ENCODE peak calls at places on chromosomes 5 and 9, in nine cellular contexts. B, C, V, Z, R, M, L, J and A are unnamed samples.

GRCh38 chr5:380701-381309 is 59.3 kb downstream of the AHRR start:
- DNase-seq in M (no peak), Z (peak), B (no peak), J (peak), C (no peak), L (no peak), R (no peak), V (no peak), A (no peak)

GRCh38 chr9:137269231-137269772 is 8.2 kb upstream of the TOR4A start:
- DNase-seq in R (no peak), Z (no peak), V (peak), B (peak), M (no peak), C (peak), L (no peak), J (no peak), A (no peak)

GRCh38 chr5:108461628-108462367 is 79.9 kb upstream of the FBXL17 start:
- DNase-seq in R (no peak), J (no peak), C (peak), Z (peak), L (no peak), M (peak), B (no peak), V (no peak), A (no peak)

GRCh38 chr5:112735702-112736101 is 2.0 kb upstream of the APC start:
- DNase-seq in B (no peak), V (no peak), Z (peak), C (peak), L (no peak), R (no peak), J (no peak), M (no peak), A (no peak)

GRCh38 chr5:4647056-4647455 is 493.1 kb upstream of the ADAMTS16 start:
- DNase-seq in Z (no peak), J (no peak), M (no peak), R (no peak), V (no peak), L (no peak), B (no peak), C (no peak), A (no peak)

GRCh38 chr9:130120832-130121231 is 51.4 kb upstream of the NCS1 start:
- DNase-seq in Z (no peak), V (no peak), B (peak), L (no peak), R (no peak), M (no peak), C (no peak), J (no peak), A (no peak)

GRCh38 chr9:22088372-22089063 is 79.4 kb upstream of the CDKN2B start:
- DNase-seq in V (no peak), R (no peak), J (no peak), C (no peak), Z (no peak), L (no peak), M (no peak), B (no peak), A (no peak)

GRCh38 chr9:134065720-134066419 is 2.0 kb downstream of the BRD3 start:
- DNase-seq in R (peak), M (no peak), C (peak), V (no peak), J (peak), Z (peak), L (peak), B (peak), A (peak)

GRCh38 chr9:120299785-120300184 is 280.2 kb downstream of the CDK5RAP2 start:
- DNase-seq in C (no peak), Z (peak), L (no peak), V (no peak), J (no peak), R (peak), M (no peak), B (no peak), A (no peak)
- TF ChIP-seq CTCF in C (no peak), Z (peak), L (peak), V (no peak), J (no peak), R (peak), M (no peak), B (no peak), A (no peak)

GRCh38 chr5:50318220-50318619 is 122.9 kb downstream of the EMB start:
- DNase-seq in J (no peak), C (no peak), B (no peak), V (no peak), L (no peak), R (no peak), M (no peak), Z (no peak), A (no peak)

GRCh38 chr5:50325237-50325832 is 115.8 kb downstream of the EMB start:
- DNase-seq in V (no peak), C (peak), Z (peak), L (peak), J (no peak), B (no peak), M (peak), R (peak), A (peak)

DNA sequence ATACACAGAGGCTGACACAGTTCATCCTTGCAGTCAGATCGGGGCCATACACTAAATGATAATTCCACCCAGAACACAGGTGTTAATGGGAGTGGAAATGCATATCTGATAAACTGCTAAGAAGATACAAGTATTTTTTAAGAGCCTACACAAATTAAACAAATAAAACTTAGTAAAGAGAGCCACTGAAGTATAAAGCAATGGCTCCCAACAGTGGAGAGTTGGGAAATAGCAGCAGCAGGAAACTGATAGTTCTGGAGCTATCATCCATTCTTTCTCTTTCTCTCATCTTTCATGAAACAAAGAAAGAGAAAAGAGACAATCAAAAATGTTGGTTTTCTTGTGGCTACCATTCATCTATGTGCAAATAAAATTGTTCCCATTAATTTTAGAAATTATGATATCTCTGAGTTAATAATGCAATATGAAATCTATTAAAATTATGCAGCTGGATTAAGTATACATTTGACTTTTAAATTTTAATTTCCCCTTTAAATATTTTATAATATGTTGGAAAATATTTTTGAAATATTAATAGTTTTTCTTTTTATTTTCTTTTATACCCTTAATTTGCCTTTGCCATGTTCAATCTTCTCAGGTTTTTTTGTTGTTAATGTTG is 120.8 kb downstream of the EMB start:
- DNase-seq in B (no peak), R (no peak), M (no peak), C (no peak), V (no peak), Z (no peak), J (no peak), L (no peak), A (no peak)
- TF ChIP-seq CTCF in B (no peak), R (no peak), M (no peak), C (no peak), V (no peak), Z (peak), J (no peak), L (no peak), A (peak)

GRCh38 chr5:51960617-51961115 is 577.4 kb downstream of the ISL1 start:
- DNase-seq in R (no peak), M (no peak), L (no peak), Z (peak), J (no peak), C (peak), V (no peak), B (no peak), A (no peak)
- TF ChIP-seq CTCF in R (peak), M (peak), L (no peak), Z (peak), J (no peak), C (no peak), V (no peak), B (peak), A (no peak)

GRCh38 chr5:96651948-96652753 is 10.0 kb upstream of the CAST start:
- DNase-seq in Z (no peak), L (peak), C (no peak), V (no peak), B (no peak), J (no peak), M (no peak), R (no peak), A (peak)
- TF ChIP-seq CTCF in Z (peak), L (peak), C (peak), V (no peak), B (peak), J (no peak), M (peak), R (peak), A (peak)

GRCh38 chr5:40716000-40716399 is 36.3 kb downstream of the PTGER4 start:
- DNase-seq in B (no peak), J (no peak), C (peak), Z (peak), L (no peak), V (no peak), M (no peak), R (no peak), A (no peak)
- TF ChIP-seq CTCF in B (no peak), J (no peak), C (peak), Z (peak), L (no peak), V (no peak), M (peak), R (peak), A (peak)

GRCh38 chr5:141192110-141192725 is at the start of gene PCDHB10:
- DNase-seq in B (no peak), V (no peak), C (peak), Z (peak), R (peak), L (peak), M (no peak), J (no peak), A (peak)
- TF ChIP-seq CTCF in B (peak), V (no peak), C (peak), Z (peak), R (peak), L (peak), M (peak), J (no peak), A (no peak)

DNA sequence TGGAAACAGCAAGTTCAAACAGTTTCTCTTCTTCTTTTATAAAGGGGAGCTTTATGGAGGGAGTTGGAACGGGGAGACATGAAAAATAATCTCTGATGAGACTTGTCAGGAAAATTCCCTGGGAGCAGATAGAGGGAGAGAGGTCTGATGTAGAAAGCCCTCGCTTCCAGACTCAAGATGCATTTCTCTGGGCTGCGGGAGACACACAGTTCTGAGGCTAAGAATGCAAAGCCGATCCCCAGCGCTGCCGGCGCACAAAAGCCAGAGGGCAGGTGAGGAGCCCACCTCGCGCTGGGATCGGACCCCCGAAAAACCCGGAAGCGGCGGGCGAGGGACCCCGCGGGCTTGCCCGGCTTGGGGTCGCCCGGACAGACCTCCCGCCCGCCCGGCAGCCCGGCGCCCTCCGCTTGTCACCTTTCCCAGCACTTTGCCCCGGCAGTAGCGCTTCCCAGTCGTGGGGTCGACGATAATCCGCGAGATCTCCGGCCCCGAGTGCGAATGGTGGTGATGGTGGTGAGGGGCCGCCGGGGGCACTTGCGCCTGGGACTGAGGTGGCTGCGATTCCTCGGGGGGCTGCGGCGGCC is 518 bp downstream of the PLK2 start:
- DNase-seq in C (peak), V (peak), M (no peak), R (peak), J (peak), Z (no peak), L (no peak), B (peak), A (no peak)
- TF ChIP-seq CTCF in C (no peak), V (no peak), M (no peak), R (no peak), J (no peak), Z (no peak), L (no peak), B (no peak), A (no peak)

DNA sequence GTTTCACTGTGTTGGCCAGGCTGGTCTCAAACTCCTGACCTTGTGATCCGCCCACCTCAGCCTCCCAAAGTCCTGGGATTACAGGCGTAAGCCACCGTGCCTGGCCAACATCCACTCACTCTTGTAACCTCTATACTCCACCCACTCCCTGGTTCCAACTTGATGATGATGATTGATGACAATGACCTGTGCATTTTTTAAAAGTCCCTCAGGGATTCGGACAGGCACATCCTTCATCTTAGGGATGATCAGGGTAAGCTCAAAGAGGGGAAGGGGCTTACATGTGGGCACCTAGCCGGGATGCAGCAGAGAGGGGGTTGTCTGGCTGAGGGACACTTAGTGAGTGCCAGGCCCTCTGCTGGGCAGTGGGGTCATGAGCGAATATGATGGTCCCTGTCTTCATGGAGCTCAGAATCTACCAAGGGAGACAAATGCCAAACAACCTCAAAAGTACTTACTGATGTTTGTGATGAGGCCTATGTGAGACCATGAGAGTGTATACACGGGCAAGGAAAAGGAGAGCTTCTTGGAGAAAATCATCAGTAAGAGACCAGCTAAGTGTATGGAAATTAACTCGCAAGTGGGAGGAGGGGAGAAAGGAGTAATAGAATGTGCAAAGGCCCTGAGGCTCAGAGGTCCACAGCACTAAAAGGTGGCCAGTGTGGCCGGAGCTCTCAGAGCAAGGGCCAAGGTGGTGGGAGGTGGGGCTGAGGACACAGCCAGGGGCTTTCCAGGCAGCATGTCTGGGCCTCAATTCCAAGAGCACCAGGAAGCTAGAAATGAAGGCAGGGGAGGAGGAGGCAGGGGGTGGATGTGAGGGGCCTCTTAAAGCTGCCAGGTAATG is 27.4 kb downstream of the LHX2 start:
- DNase-seq in V (no peak), R (no peak), C (no peak), Z (no peak), B (no peak), M (no peak), L (no peak), J (no peak), A (no peak)
- TF ChIP-seq CTCF in V (no peak), R (peak), C (no peak), Z (peak), B (no peak), M (peak), L (peak), J (no peak), A (no peak)

DNA sequence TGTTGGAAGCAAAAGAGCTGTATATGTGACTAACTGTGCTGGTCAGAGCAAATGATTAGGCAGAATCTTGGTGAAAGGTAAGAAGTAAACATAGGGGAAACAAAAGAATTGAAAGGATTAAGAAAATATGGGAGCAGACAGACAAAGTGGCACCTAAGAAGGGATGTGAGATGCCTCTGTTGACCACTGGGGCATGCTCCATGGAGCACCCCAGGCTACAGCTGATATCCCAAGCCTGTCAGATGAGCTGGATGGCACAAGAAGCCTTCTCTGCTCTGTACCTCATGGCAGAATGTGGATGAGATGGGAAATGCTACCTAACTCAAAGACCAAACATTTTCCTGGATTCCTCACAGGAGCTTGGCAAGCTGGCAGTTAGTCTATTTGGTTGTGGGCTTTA is 89.3 kb upstream of the SLIT3 start:
- DNase-seq in Z (no peak), B (no peak), C (no peak), L (no peak), J (no peak), R (no peak), V (no peak), M (no peak), A (no peak)
- TF ChIP-seq CTCF in Z (no peak), B (no peak), C (no peak), L (no peak), J (no peak), R (no peak), V (no peak), M (peak), A (no peak)

GRCh38 chr5:44640945-44641456 is 167.7 kb upstream of the MRPS30 start:
- DNase-seq in R (no peak), Z (no peak), B (peak), C (no peak), L (no peak), V (no peak), M (no peak), J (no peak), A (no peak)

GRCh38 chr5:44641820-44642219 is 166.9 kb upstream of the MRPS30 start:
- DNase-seq in Z (no peak), V (no peak), L (no peak), R (no peak), J (no peak), B (no peak), M (no peak), C (no peak), A (no peak)

DNA sequence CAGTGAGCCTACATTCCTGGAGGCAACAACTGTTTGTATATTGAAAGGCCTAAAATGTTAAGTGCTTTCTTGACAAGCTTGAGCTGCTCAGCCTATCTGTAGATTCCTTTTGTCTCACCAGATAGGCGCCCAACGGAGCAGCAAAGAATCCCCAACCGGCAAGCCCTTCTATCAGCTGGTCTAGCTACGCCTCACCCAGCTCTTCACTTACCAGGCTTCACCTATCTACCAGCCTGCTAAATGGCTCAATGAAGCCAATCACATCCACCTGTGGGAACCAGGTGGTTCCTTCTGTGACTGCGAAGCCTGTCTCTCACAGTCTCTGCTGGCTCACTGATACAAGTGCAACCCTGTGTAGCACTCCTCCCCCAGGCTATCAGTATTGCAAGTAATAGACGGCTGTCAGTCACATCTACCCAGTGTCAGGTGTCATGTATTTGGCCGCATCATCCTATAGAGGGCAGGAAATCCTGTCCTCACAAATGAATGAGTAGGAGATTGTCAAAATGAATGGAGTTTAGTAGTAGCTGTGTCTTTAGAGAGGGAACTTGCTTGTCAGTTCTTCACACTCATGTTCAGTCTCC is 170.4 kb upstream of the MRPS30 start:
- DNase-seq in J (no peak), Z (no peak), C (no peak), V (no peak), R (peak), L (no peak), M (no peak), B (no peak), A (no peak)
- TF ChIP-seq CTCF in J (no peak), Z (no peak), C (no peak), V (no peak), R (no peak), L (no peak), M (no peak), B (no peak), A (no peak)